ENCODE peak calls at places on chromosomes 16 and 17, in six cellular contexts. A, M, I, H, L and O are unnamed samples.

GRCh38 chr16:54647731-54648221 is 282.9 kb upstream of the IRX5 start:
- DNase-seq in A (peak), M (no peak), I (no peak), H (no peak), L (no peak), O (no peak)

GRCh38 chr17:40479754-40480480 is 21.5 kb downstream of the TNS4 start:
- DNase-seq in A (no peak), M (no peak), I (peak), H (no peak), L (no peak), O (no peak)

GRCh38 chr17:13601317-13601775 is 383 bp downstream of the HS3ST3A1 start:
- DNase-seq in A (no peak), M (no peak), I (no peak), H (no peak), L (no peak), O (no peak)

GRCh38 chr16:57791156-57791902 is 11.0 kb downstream of the KIFC3 start:
- DNase-seq in A (no peak), M (no peak), I (no peak), H (no peak), L (peak), O (no peak)

GRCh38 chr16:89472711-89473075 is 17.7 kb downstream of the ANKRD11 start:
- DNase-seq in A (no peak), M (no peak), I (no peak), H (no peak), L (no peak), O (no peak)

GRCh38 chr17:46025510-46025909 is 26.5 kb downstream of the STH start:
- DNase-seq in A (no peak), M (no peak), I (no peak), H (no peak), L (no peak), O (no peak)

GRCh38 chr17:50349241-50349595 is 3.3 kb downstream of the XYLT2 start:
- DNase-seq in A (no peak), M (no peak), I (no peak), H (no peak), L (no peak), O (no peak)

GRCh38 chr17:78970834-78971763 is 8.6 kb downstream of the LGALS3BP start:
- DNase-seq in A (peak), M (peak), I (peak), H (peak), L (peak), O (no peak)

GRCh38 chr17:2025220-2025621 is at the start of gene RTN4RL1:
- DNase-seq in A (peak), M (no peak), I (peak), H (peak), L (peak), O (no peak)

GRCh38 chr16:68626557-68626956 is 18.6 kb upstream of the CDH3 start:
- DNase-seq in A (no peak), M (no peak), I (no peak), H (no peak), L (no peak), O (no peak)

GRCh38 chr17:50149425-50150353 is 788 bp downstream of the PPP1R9B start:
- DNase-seq in A (peak), M (no peak), I (peak), H (no peak), L (no peak), O (no peak)

GRCh38 chr16:85718682-85719081 is 29.9 kb upstream of the GINS2 start:
- DNase-seq in A (no peak), M (no peak), I (peak), H (no peak), L (no peak), O (no peak)

GRCh38 chr16:70691223-70692129 is 5.6 kb upstream of the MTSS2 start:
- DNase-seq in A (peak), M (peak), I (no peak), H (peak), L (peak), O (peak)

DNA sequence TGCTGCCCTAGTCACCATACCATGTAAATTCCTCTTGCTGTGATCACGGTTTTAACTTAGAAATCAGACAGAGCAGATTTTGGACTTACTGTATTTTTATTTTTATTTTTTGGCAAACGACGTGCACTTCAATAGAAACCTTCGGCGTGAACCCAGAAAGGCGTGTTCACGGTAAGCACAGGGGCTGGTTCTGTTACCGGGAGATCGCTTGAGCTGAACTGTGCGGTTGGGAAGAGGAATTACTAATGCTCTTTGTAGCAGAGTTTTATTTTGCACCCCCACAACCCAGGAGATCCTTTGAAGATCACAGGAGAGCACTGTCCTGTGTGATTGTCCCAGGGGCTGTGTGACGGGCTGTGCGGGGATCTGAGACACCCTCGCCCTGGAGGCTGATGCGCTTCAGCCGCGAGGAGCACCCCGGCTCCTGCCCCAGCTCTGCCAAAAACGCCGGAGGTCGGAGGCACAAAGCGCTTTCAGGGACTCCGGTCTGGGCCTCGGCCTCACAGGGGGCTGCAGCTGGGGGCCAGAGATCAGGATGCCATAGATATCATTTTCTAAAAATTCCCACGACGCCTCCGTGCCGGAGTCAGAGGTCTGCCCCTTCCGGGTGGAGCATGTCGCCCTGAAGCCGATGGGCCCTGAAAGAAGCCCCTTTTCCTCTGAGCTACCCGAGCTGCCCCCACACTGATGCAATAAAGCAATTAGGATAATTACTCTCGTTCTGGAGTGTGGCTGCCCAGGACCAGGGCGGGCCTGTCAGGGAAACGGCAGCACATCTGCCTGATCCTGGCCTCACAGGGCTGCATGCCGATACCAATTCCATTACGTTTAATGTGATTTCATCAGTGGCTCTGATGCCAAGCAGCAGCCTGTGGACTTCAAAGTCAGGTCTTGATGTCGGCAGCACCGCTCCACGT is 71.8 kb downstream of the LMF1 start:
- DNase-seq in A (no peak), M (no peak), I (no peak), H (no peak), L (no peak), O (no peak)
- H3K27ac ChIP-seq in A (no peak), M (no peak), I (no peak), H (no peak), L (no peak), O (no peak)

GRCh38 chr16:47657977-47658376 is 196.8 kb downstream of the PHKB start:
- DNase-seq in A (no peak), M (no peak), I (no peak), H (no peak), L (no peak), O (no peak)

GRCh38 chr16:47664653-47665325 is 203.7 kb downstream of the PHKB start:
- DNase-seq in A (no peak), M (no peak), I (peak), H (no peak), L (no peak), O (no peak)

GRCh38 chr16:47666434-47666833 is 205.3 kb downstream of the PHKB start:
- DNase-seq in A (no peak), M (no peak), I (no peak), H (no peak), L (no peak), O (no peak)

GRCh38 chr16:47657032-47657431 is 195.9 kb downstream of the PHKB start:
- DNase-seq in A (no peak), M (no peak), I (no peak), H (no peak), L (no peak), O (no peak)

GRCh38 chr16:47660540-47660939 is 199.4 kb downstream of the PHKB start:
- DNase-seq in A (no peak), M (no peak), I (no peak), H (no peak), L (no peak), O (no peak)
- TF ChIP-seq CTCF in A (no peak), M (no peak), I (no peak), H (no peak), L (no peak), O (no peak)

GRCh38 chr17:71668807-71669206 is 452.0 kb upstream of the SOX9 start:
- DNase-seq in A (no peak), M (no peak), I (no peak), H (no peak), L (no peak), O (no peak)
- H3K4me3 ChIP-seq in A (no peak), M (no peak), I (no peak), H (no peak), L (no peak), O (no peak)

GRCh38 chr16:27841911-27842310 is 221.6 kb downstream of the GSG1L start:
- DNase-seq in A (no peak), M (no peak), I (no peak), H (no peak), L (no peak), O (no peak)

GRCh38 chr16:27839419-27839818 is 224.1 kb downstream of the GSG1L start:
- DNase-seq in A (peak), M (no peak), I (peak), H (no peak), L (no peak), O (no peak)

GRCh38 chr16:27843800-27844199 is 219.7 kb downstream of the GSG1L start:
- DNase-seq in A (no peak), M (no peak), I (peak), H (no peak), L (no peak), O (no peak)

GRCh38 chr16:27840311-27841060 is 223.0 kb downstream of the GSG1L start:
- DNase-seq in A (no peak), M (no peak), I (no peak), H (no peak), L (no peak), O (no peak)

DNA sequence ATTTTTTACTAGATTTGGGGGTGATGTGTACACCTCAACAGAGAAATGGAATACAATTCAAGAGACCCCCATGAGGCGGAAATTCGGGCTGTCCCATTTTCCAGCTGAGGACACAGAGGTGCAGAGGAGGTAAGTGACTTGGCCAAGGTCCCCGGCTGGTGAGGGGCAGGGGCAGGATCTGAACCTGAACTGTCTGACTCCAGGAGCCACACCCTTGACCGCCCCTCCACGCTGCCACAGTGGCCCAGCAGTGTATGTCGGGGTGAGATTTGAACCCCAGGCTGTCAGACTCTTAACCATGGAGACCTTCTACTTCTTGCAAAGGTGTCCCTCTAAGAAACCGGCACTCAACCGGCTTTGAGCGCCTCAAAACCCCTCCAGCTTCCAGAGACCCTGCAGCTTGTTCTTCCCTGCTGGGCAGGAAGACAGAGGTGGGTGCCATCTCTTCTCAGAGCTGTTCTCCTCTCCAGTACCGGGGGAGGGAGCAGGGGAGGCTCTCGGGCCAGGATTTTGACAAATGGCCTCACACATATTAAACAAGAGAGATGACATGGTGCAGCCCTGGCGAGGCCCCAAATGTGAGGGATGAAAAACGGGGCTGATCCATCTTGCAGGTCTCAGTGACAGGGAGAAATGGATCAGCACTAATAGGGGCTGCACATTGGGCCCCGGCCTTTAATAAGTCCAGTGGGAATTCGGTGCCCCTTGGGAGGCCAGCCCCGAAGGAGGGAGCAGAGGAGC is 222.3 kb downstream of the GSG1L start:
- DNase-seq in A (no peak), M (no peak), I (no peak), H (no peak), L (no peak), O (no peak)
- H3K27ac ChIP-seq in A (no peak), M (no peak), I (no peak), H (no peak), L (no peak), O (no peak)

DNA sequence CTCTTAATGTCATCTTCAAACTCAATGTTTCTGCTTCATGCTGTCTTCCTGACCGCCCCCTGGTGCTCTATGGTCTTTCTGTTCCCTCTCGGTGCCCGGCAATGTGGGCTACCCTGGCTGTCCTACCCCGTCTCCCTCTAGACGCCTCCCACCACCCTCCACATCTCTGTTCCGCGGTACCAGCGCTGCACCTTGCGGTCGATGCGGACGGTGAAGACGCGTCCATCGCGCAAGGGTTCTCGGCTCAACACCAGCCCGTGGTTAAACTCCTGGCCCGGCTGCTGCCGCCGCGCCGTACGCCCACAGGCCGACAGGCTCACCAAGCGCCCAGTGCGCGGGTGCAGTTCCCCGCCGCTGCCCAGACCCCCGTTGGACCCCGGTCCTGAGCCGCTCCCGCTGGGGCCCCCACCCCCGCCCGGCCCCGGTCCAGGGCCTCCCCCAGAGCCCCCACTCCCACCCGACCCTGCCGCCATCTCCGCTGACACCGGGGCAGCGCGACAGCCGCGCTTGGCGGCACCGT is at the start of gene NEURL4:
- DNase-seq in A (no peak), M (no peak), I (peak), H (no peak), L (no peak), O (no peak)
- TF ChIP-seq CTCF in A (peak), M (no peak), I (no peak), H (no peak), L (no peak), O (no peak)

GRCh38 chr17:77466596-77467223 is 325.9 kb downstream of the SEC14L1 start:
- DNase-seq in A (no peak), M (no peak), I (no peak), H (no peak), L (no peak), O (no peak)
- H3K4me3 ChIP-seq in A (no peak), M (no peak), I (no peak), H (no peak), L (no peak), O (no peak)

DNA sequence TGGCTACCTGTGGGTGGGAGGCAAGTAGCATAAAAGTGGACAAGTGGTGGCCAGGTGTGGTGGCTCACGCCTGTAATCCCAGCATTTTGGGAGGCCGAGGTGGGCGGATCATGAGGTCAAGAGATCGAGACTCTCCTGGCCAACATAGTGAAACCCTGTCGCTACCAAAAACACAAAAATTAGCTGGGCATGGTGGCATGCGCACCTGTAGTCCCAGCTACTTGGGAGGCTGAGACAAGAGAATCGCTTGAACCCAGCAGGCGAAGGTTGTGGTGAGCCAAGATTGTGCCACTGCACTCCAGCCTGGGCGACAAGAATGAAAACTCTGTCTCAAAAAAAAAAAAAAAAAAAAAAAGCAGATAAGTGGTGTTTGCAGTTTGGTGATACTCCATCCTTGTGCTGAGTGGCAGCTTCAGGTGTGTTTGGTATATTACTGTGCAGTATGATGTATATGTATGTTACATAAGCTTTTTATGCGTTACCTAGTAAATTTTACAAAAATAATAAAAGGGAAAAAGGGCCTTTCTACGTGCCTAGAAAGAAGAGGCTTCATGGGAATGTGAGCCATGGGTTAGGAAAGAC is 856 bp downstream of the ICAM2 start:
- DNase-seq in A (no peak), M (no peak), I (no peak), H (no peak), L (no peak), O (peak)
- H3K27ac ChIP-seq in A (no peak), M (peak), I (no peak), H (no peak), L (peak), O (no peak)

DNA sequence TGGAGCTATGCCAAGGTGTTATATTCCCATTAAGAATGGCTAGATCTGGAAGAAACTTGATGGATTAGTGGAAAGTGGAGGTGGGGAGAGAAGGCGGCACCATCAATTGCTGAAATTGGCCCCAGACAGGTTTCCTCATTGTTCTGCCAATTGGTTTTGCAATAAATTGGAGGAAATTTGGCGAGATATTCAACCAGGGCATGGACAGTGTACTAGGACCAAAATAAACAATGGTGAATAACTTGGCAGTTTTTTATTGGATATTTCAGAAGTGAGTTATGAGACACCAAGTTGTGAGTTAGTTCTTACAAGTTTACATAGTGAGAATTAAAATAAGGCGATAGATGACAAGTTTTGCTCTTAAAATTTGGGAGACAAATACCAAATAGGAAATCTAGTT is 41.1 kb upstream of the SOX9 start:
- DNase-seq in A (no peak), M (no peak), I (peak), H (no peak), L (no peak), O (no peak)
- TF ChIP-seq CTCF in A (no peak), M (no peak), I (no peak), H (no peak), L (no peak), O (no peak)

GRCh38 chr16:4499196-4499555 is 23.0 kb downstream of the HMOX2 start:
- DNase-seq in A (no peak), M (no peak), I (no peak), H (no peak), L (no peak), O (no peak)

GRCh38 chr16:4500283-4500682 is 24.1 kb downstream of the HMOX2 start:
- DNase-seq in A (peak), M (no peak), I (peak), H (no peak), L (no peak), O (no peak)

GRCh38 chr16:4498546-4499195 is 22.5 kb downstream of the HMOX2 start:
- DNase-seq in A (no peak), M (no peak), I (peak), H (no peak), L (no peak), O (no peak)

GRCh38 chr16:4505356-4506153 is 29.4 kb downstream of the HMOX2 start:
- DNase-seq in A (no peak), M (no peak), I (no peak), H (no peak), L (no peak), O (no peak)

DNA sequence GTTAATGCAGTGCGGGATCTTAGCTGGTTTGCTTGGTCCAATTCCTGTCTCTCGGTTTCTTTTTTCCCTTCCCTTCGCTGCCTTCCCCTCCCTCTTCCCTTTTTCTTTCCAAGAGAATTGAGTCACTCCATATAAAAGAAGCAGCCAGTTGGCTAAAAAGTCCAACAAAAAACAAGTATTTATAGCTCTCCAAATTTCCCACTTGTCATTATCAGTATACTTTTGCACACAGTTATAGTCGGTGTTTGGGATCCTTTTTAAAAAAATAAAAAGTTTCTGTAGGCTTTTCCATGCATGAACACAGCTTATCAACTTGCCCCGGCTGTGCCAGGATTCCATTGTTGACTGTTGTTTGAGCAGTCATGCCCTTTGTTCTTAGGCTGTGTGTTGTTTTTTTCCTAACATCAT is 24.9 kb downstream of the HMOX2 start:
- DNase-seq in A (peak), M (no peak), I (peak), H (no peak), L (no peak), O (no peak)
- H3K4me3 ChIP-seq in A (peak), M (peak), I (peak), H (peak), L (no peak), O (peak)

DNA sequence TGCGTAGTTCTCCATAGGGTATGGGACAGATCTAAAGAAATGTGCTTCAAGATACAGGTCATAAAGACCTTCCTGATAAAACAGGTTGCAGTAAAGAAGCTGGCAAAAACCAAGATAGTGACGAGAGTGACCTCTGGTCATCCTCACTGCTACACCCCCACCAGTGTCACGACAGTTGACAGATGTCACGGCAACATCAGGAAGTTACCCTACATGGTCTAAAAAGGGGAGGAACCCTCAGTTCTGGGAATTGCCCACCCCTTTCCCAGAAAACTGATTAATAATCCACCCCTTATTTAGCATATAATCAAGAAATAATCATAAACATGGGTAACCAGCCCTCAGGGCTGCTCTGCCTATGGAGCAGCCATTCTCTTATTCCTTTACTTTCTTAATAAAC is 46.3 kb downstream of the CLEC19A start:
- DNase-seq in A (no peak), M (no peak), I (no peak), H (no peak), L (no peak), O (no peak)
- H3K27ac ChIP-seq in A (no peak), M (no peak), I (no peak), H (no peak), L (no peak), O (no peak)